ENCODE peak calls at places on chromosomes 5 and 9, in four cellular contexts. W is IMR-90, G is H1, L is mesendoderm. K is an unnamed sample.

GRCh38 chr9:134517069-134517680 is 124.4 kb upstream of the COL5A1 start:
- DNase-seq in W (no peak), G (no peak), L (no peak), K (no peak)

GRCh38 chr5:115470921-115471320 is 73.7 kb downstream of the FEM1C start:
- DNase-seq in W (no peak), G (no peak), L (no peak), K (no peak)

GRCh38 chr5:150605546-150605945 is 34.9 kb upstream of the SYNPO start:
- DNase-seq in W (no peak), G (no peak), L (no peak), K (no peak)

GRCh38 chr9:27865031-27865438 is 291.8 kb upstream of the C9orf72 start:
- DNase-seq in W (no peak), G (no peak), L (no peak), K (no peak)

GRCh38 chr9:128257086-128257825 is 18.6 kb downstream of the GOLGA2 start:
- DNase-seq in W (no peak), G (no peak), L (no peak), K (no peak)

GRCh38 chr5:76084496-76085285 is 1.5 kb downstream of the SV2C start:
- DNase-seq in W (no peak), G (peak), L (peak), K (peak)

GRCh38 chr9:125700791-125701190 is 6.2 kb downstream of the MAPKAP1 start:
- DNase-seq in W (peak), G (no peak), L (peak), K (peak)

GRCh38 chr5:36722913-36723312 is 116.5 kb downstream of the SLC1A3 start:
- DNase-seq in W (peak), G (no peak), L (no peak), K (no peak)

GRCh38 chr5:32193591-32193990 is 19.5 kb upstream of the GOLPH3 start:
- DNase-seq in W (peak), G (no peak), L (no peak), K (no peak)

GRCh38 chr9:27529316-27530278 is at the start of gene MOB3B:
- DNase-seq in W (peak), G (peak), L (peak), K (peak)

GRCh38 chr9:77161966-77162365 is 15.4 kb upstream of the VPS13A start:
- DNase-seq in W (no peak), G (no peak), L (no peak), K (no peak)

GRCh38 chr5:32506251-32506661 is 61.7 kb upstream of the ZFR start:
- DNase-seq in W (peak), G (no peak), L (no peak), K (no peak)

GRCh38 chr9:127189628-127190027 is 67.2 kb upstream of the ANGPTL2 start:
- DNase-seq in W (no peak), G (no peak), L (no peak), K (no peak)

GRCh38 chr5:57215629-57216195 is 41.9 kb downstream of the GPBP1 start:
- DNase-seq in W (peak), G (no peak), L (no peak), K (no peak)
- H3K4ac ChIP-seq in W (peak), G (no peak), L (no peak), K (no peak)

GRCh38 chr9:129988607-129989361 is 54.2 kb downstream of the FNBP1 start:
- DNase-seq in W (no peak), G (no peak), L (peak), K (no peak)

GRCh38 chr9:129989740-129990139 is 53.2 kb downstream of the FNBP1 start:
- DNase-seq in W (peak), G (no peak), L (no peak), K (no peak)

GRCh38 chr9:129987941-129988340 is 55.0 kb downstream of the FNBP1 start:
- DNase-seq in W (no peak), G (no peak), L (no peak), K (no peak)

GRCh38 chr9:129989362-129989708 is 53.7 kb downstream of the FNBP1 start:
- DNase-seq in W (no peak), G (no peak), L (no peak), K (no peak)

GRCh38 chr9:129987047-129987446 is 55.9 kb downstream of the FNBP1 start:
- DNase-seq in W (peak), G (no peak), L (no peak), K (no peak)
- H4K5ac ChIP-seq in W (no peak), G (no peak), L (no peak), K (no peak)

DNA sequence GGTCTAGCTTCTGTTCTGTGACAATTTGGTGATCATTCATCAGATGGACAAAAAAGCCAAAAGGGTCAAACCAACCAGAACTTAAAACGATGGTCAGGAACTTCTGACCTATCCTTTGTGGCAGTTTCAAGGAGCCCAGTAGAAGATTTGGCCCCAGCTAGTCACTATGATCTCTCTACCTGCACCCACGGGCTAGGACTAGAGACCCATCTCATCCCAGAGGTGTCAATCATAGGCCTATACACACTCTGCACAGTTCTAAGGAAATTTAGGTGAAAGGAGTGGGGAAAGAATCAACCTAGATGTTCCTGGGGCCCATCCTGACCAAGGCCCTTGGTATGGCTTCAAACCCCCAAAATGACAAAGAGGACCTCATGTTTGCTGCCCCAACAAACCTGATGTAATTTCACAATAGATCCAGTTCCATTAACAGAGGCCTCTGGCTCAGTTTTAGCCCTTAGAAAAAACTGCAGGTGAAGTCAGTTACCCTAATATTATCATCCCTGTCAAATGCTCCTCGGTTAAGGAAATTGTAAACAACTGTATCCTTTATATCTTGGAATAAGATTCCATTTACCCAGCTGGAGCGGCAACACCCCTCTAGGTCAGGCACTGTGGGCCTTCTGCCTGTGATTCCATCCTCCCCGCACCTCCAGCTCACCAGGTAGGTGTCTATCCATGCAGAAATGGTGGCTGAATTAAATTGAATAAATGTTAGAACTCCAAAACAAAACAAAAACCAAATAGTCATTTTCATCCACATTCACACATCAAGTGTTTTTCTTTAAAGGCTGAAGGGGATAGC is 138.7 kb downstream of the ENC1 start:
- DNase-seq in W (no peak), G (no peak), L (no peak), K (no peak)
- H3K4ac ChIP-seq in W (no peak), G (no peak), L (no peak), K (no peak)

GRCh38 chr5:144297083-144297482 is 126.4 kb downstream of the KCTD16 start:
- DNase-seq in W (no peak), G (no peak), L (no peak), K (no peak)

GRCh38 chr5:144295284-144295683 is 124.6 kb downstream of the KCTD16 start:
- DNase-seq in W (no peak), G (no peak), L (no peak), K (no peak)

DNA sequence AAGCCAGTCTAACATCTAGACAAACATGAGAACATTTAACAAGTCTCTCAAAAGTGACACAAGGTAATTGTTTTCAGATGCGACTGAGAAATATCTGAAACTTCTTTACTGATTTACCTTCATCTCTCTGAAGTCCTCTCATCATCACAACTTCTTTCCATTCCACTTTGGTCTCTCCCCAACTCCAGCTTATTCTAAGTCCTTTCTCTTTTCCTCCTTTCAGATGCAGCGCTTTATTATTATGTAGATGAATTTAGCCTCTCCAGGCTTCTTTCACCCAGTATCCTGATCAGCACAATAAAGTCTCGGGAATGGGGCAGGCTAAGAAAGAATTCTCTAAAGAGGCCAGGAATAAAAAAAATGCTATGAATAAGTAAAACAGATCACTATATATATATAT is 128.0 kb downstream of the KCTD16 start:
- DNase-seq in W (no peak), G (no peak), L (no peak), K (no peak)
- H4K5ac ChIP-seq in W (no peak), G (peak), L (no peak), K (no peak)

DNA sequence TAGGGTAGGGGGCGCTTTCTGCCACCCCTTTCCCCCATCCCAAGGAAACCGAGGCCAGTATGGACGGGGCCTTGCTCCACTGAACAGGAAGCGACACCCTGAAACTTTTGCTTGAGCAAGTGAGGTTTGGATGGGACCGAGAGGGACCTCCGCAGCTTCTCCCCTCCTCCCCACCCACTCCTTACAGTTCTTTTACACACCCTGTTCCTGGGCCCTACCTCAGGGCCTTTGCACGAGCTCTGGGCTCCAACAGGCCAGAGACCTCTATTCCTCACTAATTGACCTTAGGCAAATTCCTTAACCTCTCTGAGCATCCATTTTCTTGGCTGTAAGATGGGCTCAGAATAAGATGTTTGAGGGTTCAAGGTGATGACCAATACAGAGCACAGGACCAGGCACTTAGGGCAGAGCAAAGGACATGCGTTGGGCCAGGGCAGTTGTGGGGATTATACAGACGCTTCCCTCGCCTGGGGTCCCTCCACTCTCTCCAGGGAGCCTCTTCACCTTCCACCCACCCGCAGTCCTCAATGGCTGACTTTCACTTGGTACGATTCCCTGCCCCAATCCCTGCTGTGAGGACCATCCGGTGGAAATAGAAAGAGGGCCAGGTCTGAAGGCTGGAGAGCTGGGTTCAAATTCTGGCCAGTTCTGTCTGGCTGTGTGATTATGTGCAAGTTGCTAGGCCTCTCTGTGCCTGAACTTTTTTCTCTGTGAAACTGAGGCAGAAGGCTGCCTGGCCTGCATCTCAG is 206.3 kb upstream of the IER5L start:
- DNase-seq in W (no peak), G (no peak), L (no peak), K (no peak)
- H3K4ac ChIP-seq in W (peak), G (no peak), L (no peak), K (no peak)

GRCh38 chr9:113241161-113241560 is 19.8 kb downstream of the SLC31A1 start:
- DNase-seq in W (no peak), G (no peak), L (no peak), K (no peak)

GRCh38 chr9:113247640-113248039 is 26.3 kb downstream of the SLC31A1 start:
- DNase-seq in W (no peak), G (no peak), L (no peak), K (no peak)

GRCh38 chr9:113244556-113244955 is 23.2 kb downstream of the SLC31A1 start:
- DNase-seq in W (no peak), G (no peak), L (no peak), K (no peak)

GRCh38 chr9:113246928-113247327 is 25.6 kb downstream of the SLC31A1 start:
- DNase-seq in W (no peak), G (no peak), L (no peak), K (no peak)

GRCh38 chr9:113245894-113246293 is 24.6 kb downstream of the SLC31A1 start:
- DNase-seq in W (no peak), G (no peak), L (no peak), K (no peak)
- H4K5ac ChIP-seq in W (no peak), G (no peak), L (no peak), K (no peak)

GRCh38 chr9:113957778-113958430 is 81.8 kb downstream of the ZNF618 start:
- DNase-seq in W (peak), G (no peak), L (no peak), K (no peak)
- H3K4ac ChIP-seq in W (peak), G (no peak), L (no peak), K (no peak)

GRCh38 chr5:143359869-143360268 is 43.6 kb downstream of the NR3C1 start:
- DNase-seq in W (no peak), G (no peak), L (no peak), K (no peak)

GRCh38 chr5:143362828-143363227 is 40.7 kb downstream of the NR3C1 start:
- DNase-seq in W (no peak), G (no peak), L (no peak), K (no peak)

GRCh38 chr5:143364061-143364460 is 39.4 kb downstream of the NR3C1 start:
- DNase-seq in W (no peak), G (no peak), L (peak), K (no peak)

GRCh38 chr5:143356855-143357254 is 46.6 kb downstream of the NR3C1 start:
- DNase-seq in W (no peak), G (no peak), L (no peak), K (no peak)

DNA sequence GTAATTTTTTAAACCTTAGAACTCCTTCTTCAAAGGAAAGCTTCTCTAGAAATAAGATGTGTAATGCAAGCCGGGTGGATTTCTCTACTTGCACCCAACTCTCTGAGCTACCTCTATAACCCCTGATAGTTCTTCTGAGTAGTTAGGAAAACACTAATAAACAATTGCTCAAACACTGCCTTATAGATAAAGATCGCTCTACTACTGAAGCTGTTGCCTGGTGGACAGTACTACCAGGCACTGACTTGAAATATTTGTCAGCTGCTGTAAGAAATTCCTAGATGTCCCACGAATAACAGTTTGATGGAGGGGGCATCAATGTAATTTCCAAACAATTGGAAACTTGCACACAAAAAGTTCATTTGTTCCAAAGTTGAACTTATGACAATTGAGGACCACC is 42.0 kb downstream of the NR3C1 start:
- DNase-seq in W (no peak), G (no peak), L (no peak), K (no peak)
- H4K5ac ChIP-seq in W (no peak), G (no peak), L (no peak), K (no peak)

DNA sequence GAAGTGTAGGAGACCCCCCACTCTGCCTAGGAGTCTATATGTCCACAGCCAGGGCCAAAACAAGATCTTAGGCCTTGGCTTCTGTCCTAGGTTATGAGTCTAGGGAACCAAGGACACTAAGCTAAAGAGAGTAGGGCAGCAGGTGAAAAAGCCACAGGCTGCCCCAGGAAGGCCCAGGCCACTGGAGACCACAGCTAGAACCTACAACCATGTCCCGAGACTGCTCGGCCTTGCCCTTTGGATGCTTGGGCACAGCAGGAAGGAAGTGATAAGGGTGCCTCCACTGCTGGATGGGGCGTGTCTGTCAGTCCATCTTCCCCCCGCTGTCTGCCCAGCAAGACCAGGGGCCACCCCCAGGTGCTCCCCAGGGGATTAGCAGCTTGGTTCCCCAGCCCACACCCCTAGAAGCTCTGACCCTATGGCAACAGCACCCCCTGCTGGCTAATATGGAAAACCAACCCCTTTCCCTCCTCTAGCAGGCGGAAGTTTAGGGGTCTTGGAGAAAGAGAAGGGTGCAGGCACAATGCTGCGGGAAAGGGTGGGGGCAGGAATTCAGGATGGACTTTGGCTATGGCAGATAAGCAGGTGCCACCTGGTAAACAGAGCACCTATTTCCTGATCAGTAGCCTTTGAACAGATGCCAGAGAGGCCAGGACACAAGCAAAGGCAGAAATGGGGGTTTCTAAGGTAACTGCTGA is 10.5 kb upstream of the IRF1 start:
- DNase-seq in W (peak), G (peak), L (peak), K (peak)
- H3K4ac ChIP-seq in W (peak), G (no peak), L (no peak), K (no peak)

K was measured in H9.